ENCODE peak calls at places on chromosome 10, in seven cellular contexts. G is endothelial cell of umbilical vein, M is aorta, O is Peyer's patch, U is pancreas, Z is kidney, W is uterus. J is an unnamed sample.

GRCh38 chr10:132111871-132112341 is 46.2 kb downstream of the JAKMIP3 start:
- DNase-seq in G (no peak), M (peak; percentile 68), O (peak; percentile 27), U (no peak), Z (peak; percentile 68), W (peak; percentile 8), J (no peak)

GRCh38 chr10:126609566-126609965 is 60.9 kb downstream of the C10orf90 start:
- DNase-seq in G (no peak), M (no peak), O (no peak), U (no peak), Z (no peak), W (no peak), J (no peak)

GRCh38 chr10:76245951-76246495 is 814.6 kb downstream of the LRMDA start:
- DNase-seq in G (no peak), M (no peak), O (no peak), U (no peak), Z (no peak), W (no peak), J (no peak)

GRCh38 chr10:43294241-43294658 is 27.4 kb upstream of the RASGEF1A start:
- DNase-seq in G (no peak), M (no peak), O (no peak), U (no peak), Z (no peak), W (no peak), J (peak; percentile 65)

GRCh38 chr10:116162851-116163250 is 110.2 kb downstream of the GFRA1 start:
- DNase-seq in G (no peak), M (no peak), O (no peak), U (peak; percentile 78), Z (no peak), W (no peak), J (no peak)

GRCh38 chr10:102935939-102936605 is 18.0 kb downstream of the CNNM2 start:
- DNase-seq in G (no peak), M (no peak), O (no peak), U (no peak), Z (no peak), W (no peak), J (no peak)

GRCh38 chr10:43209064-43209455 is 57.8 kb downstream of the RASGEF1A start:
- DNase-seq in G (no peak), M (peak; percentile 55), O (no peak), U (no peak), Z (peak; percentile 16), W (no peak), J (peak; percentile 31)

GRCh38 chr10:35493196-35494118 is 111.7 kb upstream of the GJD4 start:
- DNase-seq in G (peak; percentile 18), M (no peak), O (no peak), U (no peak), Z (no peak), W (no peak), J (no peak)

GRCh38 chr10:107814865-107815487 is 650.5 kb upstream of the SORCS1 start:
- DNase-seq in G (no peak), M (no peak), O (no peak), U (peak; percentile 36), Z (no peak), W (peak; percentile 14), J (no peak)

GRCh38 chr10:61903991-61904350 is 2.5 kb downstream of the ARID5B start:
- DNase-seq in G (peak; percentile 59), M (no peak), O (no peak), U (no peak), Z (no peak), W (no peak), J (no peak)

GRCh38 chr10:92619368-92619767 is 26.4 kb downstream of the KIF11 start:
- DNase-seq in G (no peak), M (no peak), O (no peak), U (no peak), Z (no peak), W (no peak), J (no peak)

GRCh38 chr10:119405505-119405807 is 137.1 kb downstream of the RGS10 start:
- DNase-seq in G (no peak), M (no peak), O (no peak), U (no peak), Z (no peak), W (no peak), J (no peak)

GRCh38 chr10:93469454-93469853 is 12.7 kb downstream of the MYOF start:
- DNase-seq in G (no peak), M (no peak), O (no peak), U (no peak), Z (no peak), W (no peak), J (no peak)

GRCh38 chr10:100370561-100370975 is 23.5 kb downstream of the SCD start:
- DNase-seq in G (no peak), M (no peak), O (no peak), U (peak; percentile 50), Z (no peak), W (no peak), J (peak; percentile 54)

GRCh38 chr10:35182631-35183510 is 56.2 kb downstream of the CREM start:
- DNase-seq in G (no peak), M (no peak), O (no peak), U (no peak), Z (no peak), W (no peak), J (no peak)

GRCh38 chr10:16689227-16689626 is 128.0 kb downstream of the RSU1 start:
- DNase-seq in G (no peak), M (no peak), O (no peak), U (no peak), Z (no peak), W (no peak), J (no peak)

GRCh38 chr10:100847440-100847839 is 65.3 kb upstream of the SLF2 start:
- DNase-seq in G (no peak), M (no peak), O (no peak), U (no peak), Z (no peak), W (no peak), J (no peak)

GRCh38 chr10:1548596-1548995 is 188.7 kb downstream of the ADARB2 start:
- DNase-seq in G (no peak), M (no peak), O (no peak), U (no peak), Z (no peak), W (no peak), J (no peak)

GRCh38 chr10:16986406-16987128 is 143.0 kb downstream of the CUBN start:
- DNase-seq in G (peak; percentile 88), M (no peak), O (no peak), U (no peak), Z (no peak), W (no peak), J (no peak)

GRCh38 chr10:62233494-62234283 is 35.0 kb downstream of the RTKN2 start:
- DNase-seq in G (no peak), M (no peak), O (no peak), U (no peak), Z (no peak), W (no peak), J (no peak)

GRCh38 chr10:125153693-125154490 is 6.5 kb downstream of the CTBP2 start:
- DNase-seq in G (peak; percentile 42), M (peak; percentile 66), O (peak; percentile 54), U (no peak), Z (no peak), W (no peak), J (no peak)

GRCh38 chr10:1611936-1612550 is 125.3 kb downstream of the ADARB2 start:
- DNase-seq in G (no peak), M (no peak), O (no peak), U (no peak), Z (no peak), W (no peak), J (no peak)

GRCh38 chr10:127195571-127196226 is 692 bp downstream of the INSYN2A start:
- DNase-seq in G (peak; percentile 23), M (no peak), O (no peak), U (no peak), Z (peak; percentile 66), W (no peak), J (no peak)

GRCh38 chr10:126063353-126063791 is 167.0 kb downstream of the FANK1 start:
- DNase-seq in G (no peak), M (no peak), O (no peak), U (no peak), Z (no peak), W (no peak), J (no peak)

GRCh38 chr10:3622427-3622826 is 162.6 kb downstream of the KLF6 start:
- DNase-seq in G (no peak), M (no peak), O (no peak), U (no peak), Z (no peak), W (no peak), J (no peak)

GRCh38 chr10:35184527-35185171 is 58.0 kb downstream of the CREM start:
- DNase-seq in G (peak; percentile 18), M (no peak), O (no peak), U (no peak), Z (no peak), W (no peak), J (no peak)

GRCh38 chr10:118844731-118845573 is 90.2 kb upstream of the CACUL1 start:
- DNase-seq in G (no peak), M (no peak), O (no peak), U (no peak), Z (no peak), W (no peak), J (no peak)

GRCh38 chr10:44725404-44725803 is 185.7 kb upstream of the TMEM72 start:
- DNase-seq in G (no peak), M (no peak), O (no peak), U (no peak), Z (no peak), W (no peak), J (no peak)

DNA sequence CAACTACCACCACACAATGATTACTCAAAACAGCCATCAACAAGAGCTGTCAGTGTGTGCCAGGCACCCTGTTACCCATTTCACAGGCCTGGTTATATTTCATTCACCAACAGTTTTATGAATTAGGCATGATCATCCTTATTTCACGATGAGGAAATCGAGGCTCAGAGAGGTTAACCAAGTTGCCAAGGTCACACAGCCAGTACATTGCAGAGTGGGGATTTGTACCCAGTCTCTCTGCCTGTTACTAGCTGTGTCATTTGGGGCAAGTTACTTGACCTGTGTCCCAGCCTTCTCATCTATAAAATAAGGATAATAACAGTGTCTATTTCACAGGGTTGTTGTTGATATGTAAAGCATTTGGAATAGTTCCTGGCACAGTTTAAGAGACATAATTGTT is 97.2 kb downstream of the COL13A1 start:
- DNase-seq in G (no peak), M (no peak), O (no peak), U (no peak), Z (no peak), W (no peak), J (no peak)
- H3K4me1 ChIP-seq in G (peaks cover 11% of the 10 kb centered on the region), M (no peaks in the 10 kb centered on the region), O (peaks cover 8% of the 10 kb centered on the region), U (no peaks in the 10 kb centered on the region), Z (peaks cover 8% of the 10 kb centered on the region), W (no peaks in the 10 kb centered on the region), J (no peaks in the 10 kb centered on the region)

GRCh38 chr10:69005704-69006103 is 17.1 kb downstream of the KIFBP start:
- DNase-seq in G (no peak), M (no peak), O (no peak), U (no peak), Z (no peak), W (no peak), J (no peak)
- H3K36me3 ChIP-seq in G (peaks cover 1% of the 10 kb centered on the region), M (peaks cover 4% of the 10 kb centered on the region), O (no peaks in the 10 kb centered on the region), U (no peaks in the 10 kb centered on the region), Z (no peaks in the 10 kb centered on the region), W (no peaks in the 10 kb centered on the region), J (peaks cover 5% of the 10 kb centered on the region)

GRCh38 chr10:88147000-88147798 is 283.8 kb downstream of the PTEN start:
- DNase-seq in G (no peak), M (no peak), O (no peak), U (no peak), Z (no peak), W (peak; percentile 60), J (no peak)
- H3K27ac ChIP-seq in G (no peak overlapping the region), M (peak overlapping the region; percentile 82), O (no peak overlapping the region), U (no peak overlapping the region), Z (no peak overlapping the region), W (peak overlapping the region; percentile 29), J (no peak overlapping the region)

GRCh38 chr10:104220515-104220914 is 11.6 kb downstream of the CFAP43 start:
- DNase-seq in G (no peak), M (no peak), O (no peak), U (no peak), Z (no peak), W (no peak), J (no peak)
- H3K4me1 ChIP-seq in G (no peaks in the 10 kb centered on the region), M (no peaks in the 10 kb centered on the region), O (no peaks in the 10 kb centered on the region), U (no peaks in the 10 kb centered on the region), Z (no peaks in the 10 kb centered on the region), W (no peaks in the 10 kb centered on the region), J (no peaks in the 10 kb centered on the region)

J was measured in CD8-positive, alpha-beta memory T cell.